ENCODE peak calls at places on chromosomes 5 and 9, in seven cellular contexts. I is BJ, V is A549, B is brain microvascular endothelial cell, O is pancreas, T is HCT116, L is cardiac muscle cell. S is an unnamed sample.
A peak's percentile ranks its signal among the peaks of the same experiment; 100 is the strongest.

GRCh38 chr5:179436321-179437122 is 91.3 kb upstream of the ADAMTS2 start:
- DNase-seq in I (no peak), B (no peak), T (no peak), L (no peak), V (no peak), O (no peak), S (no peak)

GRCh38 chr9:114400219-114400618 is 12.4 kb upstream of the AKNA start:
- DNase-seq in O (no peak), I (no peak), T (no peak), V (no peak), L (no peak), B (no peak), S (no peak)

GRCh38 chr5:15500326-15500958 is 462 bp downstream of the FBXL7 start:
- DNase-seq in O (peak; percentile 21), B (peak; percentile 24), V (peak; percentile 3), L (peak; percentile 30), I (no peak), T (no peak), S (peak; percentile 82)

GRCh38 chr5:148928141-148928540 is 101.7 kb downstream of the ADRB2 start:
- DNase-seq in O (no peak), B (no peak), V (no peak), L (no peak), I (no peak), T (no peak), S (peak; percentile 60)

GRCh38 chr9:129008469-129008965 is 19.6 kb downstream of the SH3GLB2 start:
- DNase-seq in B (no peak), V (no peak), T (no peak), I (no peak), O (peak; percentile 22), L (no peak), S (no peak)

GRCh38 chr5:28473531-28474107 is 1435.2 kb upstream of the CDH9 start:
- DNase-seq in O (no peak), I (no peak), T (no peak), L (peak; percentile 8), V (no peak), B (peak; percentile 24), S (no peak)

GRCh38 chr9:135332979-135333748 is 146.4 kb upstream of the PPP1R26 start:
- DNase-seq in O (no peak), B (no peak), I (no peak), L (no peak), V (no peak), T (no peak), S (no peak)

GRCh38 chr9:20568406-20568805 is 53.9 kb downstream of the MLLT3 start:
- DNase-seq in I (no peak), L (no peak), B (no peak), T (no peak), V (no peak), O (no peak), S (no peak)

GRCh38 chr9:96663506-96664120 is 8.5 kb upstream of the PRXL2C start:
- DNase-seq in V (no peak), T (no peak), O (no peak), B (no peak), L (no peak), I (no peak), S (no peak)

GRCh38 chr9:99000480-99001395 is 57.0 kb downstream of the COL15A1 start:
- DNase-seq in O (no peak), V (peak; percentile 38), T (peak; percentile 34), B (peak; percentile 79), I (no peak), L (peak; percentile 71), S (peak; percentile 84)

GRCh38 chr5:57117601-57118000 is 56.3 kb upstream of the GPBP1 start:
- DNase-seq in V (no peak), L (no peak), B (no peak), T (no peak), I (no peak), O (no peak), S (no peak)

GRCh38 chr5:6768590-6769230 is 55.5 kb downstream of the TENT4A start:
- DNase-seq in O (no peak), V (no peak), L (no peak), T (no peak), I (no peak), B (no peak), S (no peak)

GRCh38 chr5:71719092-71719964 is at the start of gene CARTPT:
- DNase-seq in T (no peak), V (no peak), O (peak; percentile 14), I (no peak), B (no peak), L (peak; percentile 86), S (peak; percentile 9)

GRCh38 chr9:92774274-92774673 is 9.6 kb upstream of the BICD2 start:
- DNase-seq in V (no peak), I (peak; percentile 51), L (no peak), O (no peak), T (no peak), B (peak; percentile 62), S (peak; percentile 78)

GRCh38 chr9:114894801-114895433 is 35.5 kb downstream of the TNFSF8 start:
- DNase-seq in B (peak; percentile 95), T (no peak), O (no peak), L (no peak), V (peak; percentile 60), I (peak; percentile 90), S (peak; percentile 98)

GRCh38 chr9:136100700-136101614 is 5.9 kb upstream of the NACC2 start:
- DNase-seq in L (no peak), B (no peak), V (no peak), T (no peak), O (no peak), I (no peak), S (no peak)

GRCh38 chr9:74672237-74672636 is 175.1 kb downstream of the RORB start:
- DNase-seq in O (no peak), L (no peak), I (no peak), T (no peak), B (no peak), V (no peak), S (no peak)

GRCh38 chr9:128825923-128826702 is 3.5 kb downstream of the SPOUT1 start:
- DNase-seq in B (no peak), L (no peak), I (no peak), V (peak; percentile 63), T (peak; percentile 8), O (no peak), S (no peak)

GRCh38 chr5:61464512-61464911 is 132.5 kb downstream of the ZSWIM6 start:
- DNase-seq in B (no peak), L (no peak), I (no peak), V (no peak), T (no peak), O (no peak), S (no peak)

DNA sequence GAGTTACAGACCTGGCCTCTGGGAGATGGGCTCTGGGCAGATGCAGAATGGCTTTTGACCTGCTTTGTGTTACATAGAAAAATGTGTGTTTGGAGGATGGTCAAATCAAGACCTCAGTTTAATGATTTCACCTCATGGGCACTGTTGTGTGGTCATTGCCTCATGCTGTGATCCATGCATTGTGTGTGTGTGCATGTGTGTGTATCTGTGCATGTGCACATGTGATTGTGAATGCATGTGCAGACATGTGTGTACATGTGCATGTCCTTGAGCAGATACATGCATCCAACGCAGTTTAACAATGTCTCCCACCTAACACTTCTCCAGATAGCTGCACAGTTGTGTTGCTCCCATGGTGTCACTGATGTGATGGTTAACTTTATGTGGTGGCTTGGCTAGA is 40.1 kb upstream of the S1PR3 start:
- DNase-seq in T (no peak), I (no peak), L (no peak), V (no peak), O (no peak), B (no peak), S (no peak)
- H3K4me3 ChIP-seq in T (no peak overlapping the region), I (no peak overlapping the region), L (no peak overlapping the region), V (peak overlapping the region; percentile 1), O (no peak overlapping the region), B (no peak overlapping the region), S (no peak overlapping the region)

GRCh38 chr5:80804332-80804731 is 149.5 kb upstream of the DHFR start:
- DNase-seq in O (no peak), T (no peak), L (no peak), V (no peak), I (no peak), B (no peak), S (no peak)
- TF ChIP-seq CTCF in O (no peak), T (no peak), L (no peak), V (no peak), I (no peak), B (no peak), S (no peak)

DNA sequence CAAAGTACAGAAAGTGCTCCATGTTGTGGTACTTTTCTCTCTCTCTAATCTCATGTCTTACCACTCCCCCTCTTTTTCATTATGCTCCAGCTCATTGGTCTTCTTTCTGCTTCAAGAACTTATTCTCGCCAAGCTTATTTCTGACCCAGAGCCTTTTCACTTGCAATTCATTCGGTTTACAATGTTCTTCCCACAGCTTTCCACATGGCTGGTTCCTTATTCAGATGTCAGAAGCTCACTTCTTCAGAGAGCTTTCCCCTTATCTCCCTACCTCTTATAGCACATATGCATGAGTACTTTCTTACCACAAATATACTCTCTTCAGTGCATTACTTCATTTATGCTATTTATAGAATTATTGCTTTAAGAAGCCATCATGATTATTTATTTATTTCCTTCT is 338.8 kb upstream of the ATP10B start:
- DNase-seq in I (no peak), B (no peak), L (no peak), O (no peak), V (no peak), T (no peak), S (no peak)
- H3K4me3 ChIP-seq in I (no peak overlapping the region), B (no peak overlapping the region), L (no peak overlapping the region), O (no peak overlapping the region), V (no peak overlapping the region), T (no peak overlapping the region), S (no peak overlapping the region)

GRCh38 chr5:8843766-8844165 is 702.1 kb downstream of the SEMA5A start:
- DNase-seq in I (peak; percentile 80), V (no peak), O (no peak), B (peak; percentile 62), T (no peak), L (no peak), S (peak; percentile 96)

GRCh38 chr5:8844206-8844605 is 701.7 kb downstream of the SEMA5A start:
- DNase-seq in B (no peak), L (no peak), O (no peak), V (no peak), T (no peak), I (no peak), S (peak; percentile 32)

GRCh38 chr5:8845316-8845715 is 700.6 kb downstream of the SEMA5A start:
- DNase-seq in T (no peak), B (peak; percentile 48), O (no peak), V (no peak), I (no peak), L (no peak), S (peak; percentile 86)

GRCh38 chr5:8844847-8845246 is 701.0 kb downstream of the SEMA5A start:
- DNase-seq in O (no peak), T (no peak), V (no peak), B (no peak), L (no peak), I (no peak), S (peak; percentile 47)

DNA sequence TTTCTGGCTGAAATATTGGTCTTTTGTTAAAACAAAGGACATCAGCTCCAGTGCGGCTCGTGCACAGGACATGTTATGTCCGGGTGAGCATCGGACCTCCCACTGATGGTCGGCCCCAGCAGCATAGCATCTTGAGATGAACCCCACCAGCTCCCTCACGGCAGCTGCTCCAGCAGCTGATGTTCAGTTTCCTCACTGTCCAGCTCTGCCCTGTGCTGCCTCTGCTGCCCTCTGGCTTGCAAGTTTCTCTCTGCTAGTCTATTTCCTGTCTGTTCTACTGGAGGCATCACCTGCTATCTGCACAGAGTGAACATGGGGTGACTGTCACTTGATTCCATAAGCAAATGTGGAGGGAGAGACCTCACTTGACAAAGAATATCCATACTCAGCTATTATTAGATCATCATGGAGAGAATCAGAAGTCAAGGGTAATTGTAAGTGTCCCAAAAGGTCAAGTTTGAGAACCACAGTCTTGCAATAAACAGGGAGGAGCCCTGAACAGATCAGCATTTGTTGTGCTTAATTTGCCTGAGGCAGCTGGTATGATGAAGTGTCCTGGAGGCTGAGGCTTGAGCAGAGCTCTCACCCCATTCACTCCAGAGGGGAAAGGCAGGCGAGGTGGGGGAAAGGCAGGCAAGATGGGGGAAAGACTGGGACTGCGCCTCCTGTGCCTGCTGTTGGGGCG is 702.8 kb downstream of the SEMA5A start:
- DNase-seq in T (no peak), I (peak; percentile 34), V (no peak), O (no peak), B (peak; percentile 54), L (no peak), S (peak; percentile 92)
- TF ChIP-seq CTCF in T (no peak), I (peak; percentile 78), V (peak; percentile 19), O (no peak), B (peak; percentile 79), L (peak; percentile 56), S (peak; percentile 69)

S was measured in foreskin fibroblast.